ENCODE peak calls at places on chromosome X, in eight cellular contexts. One of them, this sample, is unnamed.

GRCh38 chrX:15574017-15574416 is 26.7 kb downstream of the ACE2 start:
- DNase-seq in GM13976: no peak
- DNase-seq in fibroblast of pulmonary artery: no peak
- DNase-seq in neural progenitor cell: no peak
- DNase-seq in glutamatergic neuron: no peak
- DNase-seq in cardiac fibroblast: no peak
- DNase-seq in foreskin fibroblast: no peak
- DNase-seq in WTC11: no peak
- DNase-seq in this sample: no peak

GRCh38 chrX:39981946-39982345 is 115.8 kb downstream of the BCOR start:
- DNase-seq in glutamatergic neuron: no peak
- DNase-seq in GM13976: no peak
- DNase-seq in neural progenitor cell: no peak
- DNase-seq in WTC11: no peak
- DNase-seq in foreskin fibroblast: no peak
- DNase-seq in cardiac fibroblast: no peak
- DNase-seq in fibroblast of pulmonary artery: no peak
- DNase-seq in this sample: no peak

GRCh38 chrX:108312938-108313337 is 125.3 kb downstream of the COL4A6 start:
- DNase-seq in WTC11: peak; percentile 11
- DNase-seq in fibroblast of pulmonary artery: peak; percentile 48
- DNase-seq in foreskin fibroblast: peak; percentile 80
- DNase-seq in GM13976: no peak
- DNase-seq in neural progenitor cell: peak; percentile 29
- DNase-seq in glutamatergic neuron: peak; percentile 13
- DNase-seq in cardiac fibroblast: peak; percentile 54
- DNase-seq in this sample: peak; percentile 56

GRCh38 chrX:69100478-69100877 is 64.8 kb downstream of the PJA1 start:
- DNase-seq in WTC11: no peak
- DNase-seq in GM13976: no peak
- DNase-seq in fibroblast of pulmonary artery: no peak
- DNase-seq in neural progenitor cell: no peak
- DNase-seq in foreskin fibroblast: no peak
- DNase-seq in glutamatergic neuron: no peak
- DNase-seq in cardiac fibroblast: no peak
- DNase-seq in this sample: no peak

GRCh38 chrX:117653396-117653795 is 463.2 kb downstream of the KLHL13 start:
- DNase-seq in WTC11: no peak
- DNase-seq in neural progenitor cell: no peak
- DNase-seq in cardiac fibroblast: no peak
- DNase-seq in glutamatergic neuron: no peak
- DNase-seq in GM13976: no peak
- DNase-seq in fibroblast of pulmonary artery: no peak
- DNase-seq in foreskin fibroblast: no peak
- DNase-seq in this sample: no peak

GRCh38 chrX:43706786-43707185 is 50.7 kb downstream of the MAOA start:
- DNase-seq in fibroblast of pulmonary artery: no peak
- DNase-seq in WTC11: no peak
- DNase-seq in glutamatergic neuron: no peak
- DNase-seq in neural progenitor cell: no peak
- DNase-seq in cardiac fibroblast: peak; percentile 64
- DNase-seq in foreskin fibroblast: peak; percentile 46
- DNase-seq in GM13976: no peak
- DNase-seq in this sample: peak; percentile 59

GRCh38 chrX:1462596-1463251 is 10.0 kb upstream of the ASMTL start:
- DNase-seq in GM13976: no peak
- DNase-seq in neural progenitor cell: no peak
- DNase-seq in cardiac fibroblast: peak; percentile 92
- DNase-seq in foreskin fibroblast: peak; percentile 63
- DNase-seq in fibroblast of pulmonary artery: peak; percentile 95
- DNase-seq in WTC11: no peak
- DNase-seq in glutamatergic neuron: no peak
- DNase-seq in this sample: peak; percentile 61

GRCh38 chrX:53022381-53022780 is 26.2 kb upstream of the GPR173 start:
- DNase-seq in foreskin fibroblast: no peak
- DNase-seq in cardiac fibroblast: no peak
- DNase-seq in WTC11: no peak
- DNase-seq in GM13976: no peak
- DNase-seq in fibroblast of pulmonary artery: no peak
- DNase-seq in glutamatergic neuron: no peak
- DNase-seq in neural progenitor cell: no peak
- DNase-seq in this sample: no peak

GRCh38 chrX:47467106-47467505 is 15.9 kb downstream of the ZNF41 start:
- DNase-seq in GM13976: no peak
- DNase-seq in glutamatergic neuron: no peak
- DNase-seq in fibroblast of pulmonary artery: no peak
- DNase-seq in cardiac fibroblast: no peak
- DNase-seq in neural progenitor cell: no peak
- DNase-seq in foreskin fibroblast: no peak
- DNase-seq in WTC11: no peak
- DNase-seq in this sample: no peak

GRCh38 chrX:3717742-3718420 is 4.4 kb upstream of the PRKX start:
- DNase-seq in foreskin fibroblast: peak; percentile 52
- DNase-seq in neural progenitor cell: no peak
- DNase-seq in glutamatergic neuron: no peak
- DNase-seq in cardiac fibroblast: peak; percentile 42
- DNase-seq in GM13976: no peak
- DNase-seq in WTC11: no peak
- DNase-seq in fibroblast of pulmonary artery: peak; percentile 33
- DNase-seq in this sample: no peak

GRCh38 chrX:65712005-65712861 is 44.8 kb downstream of the MSN start:
- DNase-seq in neural progenitor cell: no peak
- DNase-seq in cardiac fibroblast: no peak
- DNase-seq in foreskin fibroblast: no peak
- DNase-seq in fibroblast of pulmonary artery: no peak
- DNase-seq in glutamatergic neuron: no peak
- DNase-seq in WTC11: no peak
- DNase-seq in GM13976: no peak
- DNase-seq in this sample: no peak

GRCh38 chrX:9847071-9847470 is 60.8 kb downstream of the SHROOM2 start:
- DNase-seq in cardiac fibroblast: no peak
- DNase-seq in fibroblast of pulmonary artery: peak; percentile 77
- DNase-seq in neural progenitor cell: no peak
- DNase-seq in WTC11: no peak
- DNase-seq in glutamatergic neuron: no peak
- DNase-seq in GM13976: no peak
- DNase-seq in foreskin fibroblast: no peak
- DNase-seq in this sample: peak; percentile 79

GRCh38 chrX:57119416-57119815 is 1.9 kb downstream of the SPIN2B start:
- DNase-seq in fibroblast of pulmonary artery: no peak
- DNase-seq in foreskin fibroblast: no peak
- DNase-seq in GM13976: no peak
- DNase-seq in WTC11: no peak
- DNase-seq in neural progenitor cell: no peak
- DNase-seq in glutamatergic neuron: no peak
- DNase-seq in cardiac fibroblast: no peak
- DNase-seq in this sample: no peak

GRCh38 chrX:119755981-119756533 is 2.3 kb upstream of the SOWAHD start:
- DNase-seq in foreskin fibroblast: no peak
- DNase-seq in GM13976: peak; percentile 75
- DNase-seq in fibroblast of pulmonary artery: no peak
- DNase-seq in cardiac fibroblast: no peak
- DNase-seq in WTC11: no peak
- DNase-seq in glutamatergic neuron: no peak
- DNase-seq in neural progenitor cell: no peak
- DNase-seq in this sample: peak; percentile 62

GRCh38 chrX:19811807-19812604 is 75.4 kb downstream of the SH3KBP1 start:
- DNase-seq in neural progenitor cell: no peak
- DNase-seq in foreskin fibroblast: no peak
- DNase-seq in fibroblast of pulmonary artery: peak; percentile 62
- DNase-seq in WTC11: no peak
- DNase-seq in GM13976: no peak
- DNase-seq in glutamatergic neuron: no peak
- DNase-seq in cardiac fibroblast: peak; percentile 31
- DNase-seq in this sample: peak; percentile 55

DNA sequence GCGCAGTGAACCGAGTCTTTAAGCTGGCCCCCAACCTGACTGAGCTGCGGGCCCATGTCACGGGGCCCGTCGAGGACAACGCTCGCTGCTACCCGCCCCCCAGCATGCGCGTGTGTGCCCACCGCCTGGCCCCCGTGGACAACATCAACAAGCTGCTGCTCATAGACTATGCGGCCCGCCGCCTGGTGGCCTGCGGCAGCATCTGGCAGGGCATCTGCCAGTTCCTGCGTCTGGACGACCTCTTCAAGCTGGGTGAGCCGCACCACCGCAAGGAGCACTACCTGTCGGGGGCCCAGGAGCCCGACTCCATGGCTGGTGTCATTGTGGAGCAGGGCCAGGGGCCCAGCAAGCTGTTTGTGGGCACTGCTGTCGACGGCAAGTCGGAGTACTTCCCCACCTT is 2.2 kb downstream of the PLXNA3 start:
- DNase-seq in glutamatergic neuron: no peak
- DNase-seq in neural progenitor cell: no peak
- DNase-seq in cardiac fibroblast: no peak
- DNase-seq in foreskin fibroblast: peak; percentile 43
- DNase-seq in WTC11: no peak
- DNase-seq in fibroblast of pulmonary artery: no peak
- DNase-seq in GM13976: no peak
- DNase-seq in this sample: no peak
- TF ChIP-seq CTCF in glutamatergic neuron: no peak
- TF ChIP-seq CTCF in neural progenitor cell: no peak
- TF ChIP-seq CTCF in cardiac fibroblast: no peak
- TF ChIP-seq CTCF in foreskin fibroblast: no peak
- TF ChIP-seq CTCF in WTC11: no peak
- TF ChIP-seq CTCF in fibroblast of pulmonary artery: no peak
- TF ChIP-seq CTCF in GM13976: no peak
- TF ChIP-seq CTCF in this sample: peak; percentile 28

DNA sequence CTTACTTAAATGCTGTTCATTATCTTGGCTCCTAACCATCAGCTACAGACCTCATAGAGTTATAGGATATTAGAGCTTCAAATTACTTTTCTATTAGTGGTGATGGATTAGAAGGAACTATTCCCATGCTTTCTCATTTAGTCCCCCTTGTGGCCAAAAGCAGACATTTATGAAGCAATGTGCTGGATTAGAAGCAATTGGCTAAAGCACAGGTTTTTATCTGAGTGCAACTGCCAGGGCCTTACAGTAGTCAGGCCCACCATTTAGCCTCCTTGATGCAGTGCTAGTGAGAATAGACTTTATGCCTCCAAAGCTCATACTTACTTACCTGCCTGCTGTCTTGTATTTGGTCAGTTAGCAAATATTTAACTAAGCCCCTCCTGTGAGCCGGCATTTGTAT is 93.0 kb downstream of the TSPAN7 start:
- DNase-seq in glutamatergic neuron: no peak
- DNase-seq in fibroblast of pulmonary artery: peak; percentile 53
- DNase-seq in WTC11: no peak
- DNase-seq in cardiac fibroblast: peak; percentile 53
- DNase-seq in neural progenitor cell: peak; percentile 31
- DNase-seq in foreskin fibroblast: peak; percentile 21
- DNase-seq in GM13976: no peak
- DNase-seq in this sample: peak; percentile 22
- TF ChIP-seq CTCF in glutamatergic neuron: peak; percentile 57
- TF ChIP-seq CTCF in fibroblast of pulmonary artery: peak; percentile 50
- TF ChIP-seq CTCF in WTC11: peak; percentile 23
- TF ChIP-seq CTCF in cardiac fibroblast: peak; percentile 44
- TF ChIP-seq CTCF in neural progenitor cell: peak; percentile 57
- TF ChIP-seq CTCF in foreskin fibroblast: no peak
- TF ChIP-seq CTCF in GM13976: no peak
- TF ChIP-seq CTCF in this sample: peak; percentile 29

GRCh38 chrX:23003121-23003520 is 3.4 kb downstream of the DDX53 start:
- DNase-seq in neural progenitor cell: no peak
- DNase-seq in glutamatergic neuron: no peak
- DNase-seq in cardiac fibroblast: peak; percentile 33
- DNase-seq in fibroblast of pulmonary artery: peak; percentile 37
- DNase-seq in GM13976: no peak
- DNase-seq in WTC11: no peak
- DNase-seq in foreskin fibroblast: peak; percentile 36
- DNase-seq in this sample: peak; percentile 19

GRCh38 chrX:23012162-23012561 is 12.4 kb downstream of the DDX53 start:
- DNase-seq in glutamatergic neuron: no peak
- DNase-seq in fibroblast of pulmonary artery: no peak
- DNase-seq in foreskin fibroblast: no peak
- DNase-seq in GM13976: no peak
- DNase-seq in WTC11: no peak
- DNase-seq in neural progenitor cell: no peak
- DNase-seq in cardiac fibroblast: no peak
- DNase-seq in this sample: no peak

GRCh38 chrX:23012636-23013035 is 12.9 kb downstream of the DDX53 start:
- DNase-seq in neural progenitor cell: no peak
- DNase-seq in GM13976: no peak
- DNase-seq in foreskin fibroblast: no peak
- DNase-seq in fibroblast of pulmonary artery: no peak
- DNase-seq in WTC11: no peak
- DNase-seq in glutamatergic neuron: no peak
- DNase-seq in cardiac fibroblast: no peak
- DNase-seq in this sample: no peak

DNA sequence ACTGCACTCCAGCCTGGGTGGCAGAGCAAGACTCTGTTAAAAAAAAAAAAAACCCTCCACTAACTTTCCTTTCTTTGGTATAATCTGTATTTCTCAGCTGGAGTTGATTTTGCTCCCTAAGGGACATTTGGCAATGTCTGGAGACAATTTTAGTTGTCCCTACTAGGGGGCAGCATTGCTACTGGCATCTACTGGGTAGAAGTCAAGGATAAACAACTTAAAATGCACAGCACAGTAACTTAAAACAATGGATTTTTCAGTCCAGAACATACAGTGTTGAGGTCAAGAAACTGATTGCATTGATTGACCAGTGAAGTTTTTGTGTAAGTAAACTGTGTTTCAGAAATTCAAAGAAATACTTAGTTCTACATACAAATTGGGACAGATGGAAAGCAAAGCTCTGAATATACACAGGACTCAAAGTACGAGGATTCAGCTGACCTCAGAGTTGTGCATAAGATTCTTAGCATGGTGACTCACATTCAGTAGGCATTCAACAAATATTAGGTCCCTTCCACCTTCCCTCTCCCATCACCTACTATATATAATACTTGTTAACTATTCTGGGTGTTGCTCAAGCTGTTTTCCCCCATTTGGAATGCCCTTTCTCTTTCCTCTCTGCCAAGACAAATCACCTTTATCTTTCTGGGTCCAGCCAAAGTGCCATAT is 8.8 kb downstream of the DDX53 start:
- DNase-seq in foreskin fibroblast: peak; percentile 36
- DNase-seq in WTC11: no peak
- DNase-seq in cardiac fibroblast: peak; percentile 56
- DNase-seq in glutamatergic neuron: no peak
- DNase-seq in fibroblast of pulmonary artery: peak; percentile 41
- DNase-seq in neural progenitor cell: peak; percentile 44
- DNase-seq in GM13976: no peak
- DNase-seq in this sample: peak; percentile 13
- TF ChIP-seq CTCF in foreskin fibroblast: peak; percentile 38
- TF ChIP-seq CTCF in WTC11: no peak
- TF ChIP-seq CTCF in cardiac fibroblast: peak; percentile 32
- TF ChIP-seq CTCF in glutamatergic neuron: peak; percentile 20
- TF ChIP-seq CTCF in fibroblast of pulmonary artery: peak; percentile 38
- TF ChIP-seq CTCF in neural progenitor cell: peak; percentile 52
- TF ChIP-seq CTCF in GM13976: no peak
- TF ChIP-seq CTCF in this sample: peak; percentile 18

DNA sequence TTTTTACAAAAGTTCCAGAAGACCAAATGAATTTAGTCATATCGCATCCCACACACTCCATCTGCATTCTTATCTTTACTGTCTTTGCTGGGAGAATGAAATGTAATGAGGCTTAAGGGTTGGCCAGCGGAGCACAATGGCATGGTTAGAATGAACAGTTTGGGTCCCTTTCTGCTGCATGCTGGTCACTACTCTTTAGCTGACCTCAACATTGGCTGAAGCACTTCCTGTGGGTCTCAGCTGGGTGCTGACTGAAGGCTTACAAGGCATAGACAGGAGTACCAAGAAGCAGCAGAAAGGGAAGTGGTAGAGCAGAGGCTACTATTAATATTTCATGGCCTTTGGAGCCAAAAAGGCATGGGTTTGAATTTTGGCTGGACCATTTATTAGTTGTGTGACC is 159.4 kb upstream of the GPC4 start:
- DNase-seq in foreskin fibroblast: no peak
- DNase-seq in neural progenitor cell: no peak
- DNase-seq in WTC11: no peak
- DNase-seq in cardiac fibroblast: no peak
- DNase-seq in glutamatergic neuron: no peak
- DNase-seq in GM13976: no peak
- DNase-seq in fibroblast of pulmonary artery: no peak
- DNase-seq in this sample: peak; percentile 1
- TF ChIP-seq CTCF in foreskin fibroblast: no peak
- TF ChIP-seq CTCF in neural progenitor cell: no peak
- TF ChIP-seq CTCF in WTC11: no peak
- TF ChIP-seq CTCF in cardiac fibroblast: no peak
- TF ChIP-seq CTCF in glutamatergic neuron: no peak
- TF ChIP-seq CTCF in GM13976: no peak
- TF ChIP-seq CTCF in fibroblast of pulmonary artery: no peak
- TF ChIP-seq CTCF in this sample: no peak